ENCODE peak calls at places on chromosomes 12 and 14, in ten cellular contexts. One of them, this sample, is unnamed.
A peak's percentile ranks its signal among the peaks of the same experiment; 100 is the strongest.

GRCh38 chr14:31894351-31894750 is 182.8 kb upstream of the ARHGAP5 start:
- DNase-seq in upper lobe of right lung: no peak
- DNase-seq in cardiac muscle cell: no peak
- DNase-seq in body of pancreas: no peak
- DNase-seq in stomach: no peak
- DNase-seq in Peyer's patch: no peak
- DNase-seq in DND-41: no peak
- DNase-seq in tibial nerve: no peak
- DNase-seq in fibroblast of lung: no peak
- DNase-seq in esophagus muscularis mucosa: no peak
- DNase-seq in this sample: no peak

GRCh38 chr12:131229426-131230339 is 276.0 kb downstream of the ADGRD1 start:
- DNase-seq in upper lobe of right lung: peak; percentile 58
- DNase-seq in cardiac muscle cell: no peak
- DNase-seq in body of pancreas: no peak
- DNase-seq in stomach: no peak
- DNase-seq in Peyer's patch: peak; percentile 60
- DNase-seq in DND-41: no peak
- DNase-seq in tibial nerve: no peak
- DNase-seq in fibroblast of lung: no peak
- DNase-seq in esophagus muscularis mucosa: no peak
- DNase-seq in this sample: no peak

GRCh38 chr14:105322791-105323556 is 8.4 kb downstream of the PACS2 start:
- DNase-seq in upper lobe of right lung: no peak
- DNase-seq in cardiac muscle cell: no peak
- DNase-seq in body of pancreas: no peak
- DNase-seq in stomach: no peak
- DNase-seq in Peyer's patch: no peak
- DNase-seq in DND-41: no peak
- DNase-seq in tibial nerve: no peak
- DNase-seq in fibroblast of lung: no peak
- DNase-seq in esophagus muscularis mucosa: no peak
- DNase-seq in this sample: no peak

GRCh38 chr14:74065746-74066575 is 18.3 kb downstream of the ALDH6A1 start:
- DNase-seq in upper lobe of right lung: no peak
- DNase-seq in cardiac muscle cell: peak; percentile 61
- DNase-seq in body of pancreas: no peak
- DNase-seq in stomach: no peak
- DNase-seq in Peyer's patch: no peak
- DNase-seq in DND-41: no peak
- DNase-seq in tibial nerve: no peak
- DNase-seq in fibroblast of lung: peak; percentile 19
- DNase-seq in esophagus muscularis mucosa: no peak
- DNase-seq in this sample: no peak

GRCh38 chr12:5140190-5140589 is 96.5 kb downstream of the KCNA5 start:
- DNase-seq in upper lobe of right lung: no peak
- DNase-seq in cardiac muscle cell: no peak
- DNase-seq in body of pancreas: no peak
- DNase-seq in stomach: no peak
- DNase-seq in Peyer's patch: no peak
- DNase-seq in DND-41: no peak
- DNase-seq in tibial nerve: no peak
- DNase-seq in fibroblast of lung: no peak
- DNase-seq in esophagus muscularis mucosa: no peak
- DNase-seq in this sample: no peak

GRCh38 chr14:45003924-45004323 is 41.9 kb downstream of the TOGARAM1 start:
- DNase-seq in upper lobe of right lung: no peak
- DNase-seq in cardiac muscle cell: no peak
- DNase-seq in body of pancreas: no peak
- DNase-seq in stomach: no peak
- DNase-seq in Peyer's patch: no peak
- DNase-seq in DND-41: no peak
- DNase-seq in tibial nerve: no peak
- DNase-seq in fibroblast of lung: no peak
- DNase-seq in esophagus muscularis mucosa: no peak
- DNase-seq in this sample: no peak

GRCh38 chr12:52130695-52131094 is 51.2 kb downstream of the SMIM41 start:
- DNase-seq in upper lobe of right lung: peak; percentile 47
- DNase-seq in cardiac muscle cell: no peak
- DNase-seq in body of pancreas: no peak
- DNase-seq in stomach: no peak
- DNase-seq in Peyer's patch: no peak
- DNase-seq in DND-41: no peak
- DNase-seq in tibial nerve: no peak
- DNase-seq in fibroblast of lung: no peak
- DNase-seq in esophagus muscularis mucosa: no peak
- DNase-seq in this sample: peak; percentile 72

GRCh38 chr12:89230376-89231101 is 121.8 kb downstream of the DUSP6 start:
- DNase-seq in upper lobe of right lung: no peak
- DNase-seq in cardiac muscle cell: peak; percentile 14
- DNase-seq in body of pancreas: no peak
- DNase-seq in stomach: no peak
- DNase-seq in Peyer's patch: no peak
- DNase-seq in DND-41: no peak
- DNase-seq in tibial nerve: no peak
- DNase-seq in fibroblast of lung: no peak
- DNase-seq in esophagus muscularis mucosa: no peak
- DNase-seq in this sample: no peak

GRCh38 chr14:80996049-80996901 is 40.9 kb downstream of the TSHR start:
- DNase-seq in upper lobe of right lung: no peak
- DNase-seq in cardiac muscle cell: peak; percentile 90
- DNase-seq in body of pancreas: peak; percentile 23
- DNase-seq in stomach: no peak
- DNase-seq in Peyer's patch: no peak
- DNase-seq in DND-41: peak; percentile 19
- DNase-seq in tibial nerve: no peak
- DNase-seq in fibroblast of lung: peak; percentile 72
- DNase-seq in esophagus muscularis mucosa: no peak
- DNase-seq in this sample: no peak

GRCh38 chr12:76688627-76689026 is 75.3 kb upstream of the ZDHHC17 start:
- DNase-seq in upper lobe of right lung: no peak
- DNase-seq in cardiac muscle cell: no peak
- DNase-seq in body of pancreas: no peak
- DNase-seq in stomach: no peak
- DNase-seq in Peyer's patch: no peak
- DNase-seq in DND-41: no peak
- DNase-seq in tibial nerve: no peak
- DNase-seq in fibroblast of lung: no peak
- DNase-seq in esophagus muscularis mucosa: no peak
- DNase-seq in this sample: no peak

GRCh38 chr12:38102197-38102596 is 214.4 kb upstream of the ALG10B start:
- DNase-seq in upper lobe of right lung: no peak
- DNase-seq in cardiac muscle cell: no peak
- DNase-seq in body of pancreas: no peak
- DNase-seq in stomach: no peak
- DNase-seq in Peyer's patch: no peak
- DNase-seq in DND-41: no peak
- DNase-seq in tibial nerve: no peak
- DNase-seq in fibroblast of lung: no peak
- DNase-seq in esophagus muscularis mucosa: no peak
- DNase-seq in this sample: no peak

GRCh38 chr12:119258149-119258548 is 76.4 kb upstream of the CCDC60 start:
- DNase-seq in upper lobe of right lung: no peak
- DNase-seq in cardiac muscle cell: no peak
- DNase-seq in body of pancreas: no peak
- DNase-seq in stomach: no peak
- DNase-seq in Peyer's patch: no peak
- DNase-seq in DND-41: no peak
- DNase-seq in tibial nerve: no peak
- DNase-seq in fibroblast of lung: no peak
- DNase-seq in esophagus muscularis mucosa: no peak
- DNase-seq in this sample: no peak

GRCh38 chr14:61700104-61700886 is 5.0 kb downstream of the HIF1A start:
- DNase-seq in upper lobe of right lung: no peak
- DNase-seq in cardiac muscle cell: peak; percentile 68
- DNase-seq in body of pancreas: no peak
- DNase-seq in stomach: no peak
- DNase-seq in Peyer's patch: no peak
- DNase-seq in DND-41: no peak
- DNase-seq in tibial nerve: no peak
- DNase-seq in fibroblast of lung: no peak
- DNase-seq in esophagus muscularis mucosa: no peak
- DNase-seq in this sample: no peak
- H3K4me1 ChIP-seq in upper lobe of right lung: peaks cover 35% of the 10 kb centered on the region
- H3K4me1 ChIP-seq in cardiac muscle cell: peaks cover 42% of the 10 kb centered on the region
- H3K4me1 ChIP-seq in body of pancreas: peaks cover 45% of the 10 kb centered on the region
- H3K4me1 ChIP-seq in stomach: peaks cover 80% of the 10 kb centered on the region
- H3K4me1 ChIP-seq in Peyer's patch: peaks cover 3% of the 10 kb centered on the region
- H3K4me1 ChIP-seq in DND-41: peaks cover 37% of the 10 kb centered on the region
- H3K4me1 ChIP-seq in tibial nerve: peaks cover 44% of the 10 kb centered on the region
- H3K4me1 ChIP-seq in fibroblast of lung: peaks cover 4% of the 10 kb centered on the region
- H3K4me1 ChIP-seq in esophagus muscularis mucosa: peaks cover 80% of the 10 kb centered on the region
- H3K4me1 ChIP-seq in this sample: peaks cover 65% of the 10 kb centered on the region

GRCh38 chr12:49347307-49348237 is 884 bp downstream of the DNAJC22 start:
- DNase-seq in upper lobe of right lung: peak; percentile 86
- DNase-seq in cardiac muscle cell: peak; percentile 96
- DNase-seq in body of pancreas: peak; percentile 93
- DNase-seq in stomach: peak; percentile 91
- DNase-seq in Peyer's patch: peak; percentile 92
- DNase-seq in DND-41: peak; percentile 82
- DNase-seq in tibial nerve: no peak
- DNase-seq in fibroblast of lung: peak; percentile 90
- DNase-seq in esophagus muscularis mucosa: no peak
- DNase-seq in this sample: no peak

GRCh38 chr12:49345840-49346658 is 639 bp upstream of the DNAJC22 start:
- DNase-seq in upper lobe of right lung: peak; percentile 52
- DNase-seq in cardiac muscle cell: no peak
- DNase-seq in body of pancreas: peak; percentile 16
- DNase-seq in stomach: peak; percentile 24
- DNase-seq in Peyer's patch: peak; percentile 42
- DNase-seq in DND-41: no peak
- DNase-seq in tibial nerve: no peak
- DNase-seq in fibroblast of lung: no peak
- DNase-seq in esophagus muscularis mucosa: no peak
- DNase-seq in this sample: no peak

GRCh38 chr12:49348781-49349180 is 2.1 kb downstream of the DNAJC22 start:
- DNase-seq in upper lobe of right lung: peak; percentile 29
- DNase-seq in cardiac muscle cell: no peak
- DNase-seq in body of pancreas: peak; percentile 10
- DNase-seq in stomach: peak; percentile 17
- DNase-seq in Peyer's patch: no peak
- DNase-seq in DND-41: no peak
- DNase-seq in tibial nerve: no peak
- DNase-seq in fibroblast of lung: no peak
- DNase-seq in esophagus muscularis mucosa: no peak
- DNase-seq in this sample: peak; percentile 67

GRCh38 chr12:49345048-49345839 is 1.4 kb upstream of the DNAJC22 start:
- DNase-seq in upper lobe of right lung: peak; percentile 70
- DNase-seq in cardiac muscle cell: no peak
- DNase-seq in body of pancreas: peak; percentile 50
- DNase-seq in stomach: peak; percentile 35
- DNase-seq in Peyer's patch: peak; percentile 56
- DNase-seq in DND-41: no peak
- DNase-seq in tibial nerve: no peak
- DNase-seq in fibroblast of lung: no peak
- DNase-seq in esophagus muscularis mucosa: no peak
- DNase-seq in this sample: no peak

DNA sequence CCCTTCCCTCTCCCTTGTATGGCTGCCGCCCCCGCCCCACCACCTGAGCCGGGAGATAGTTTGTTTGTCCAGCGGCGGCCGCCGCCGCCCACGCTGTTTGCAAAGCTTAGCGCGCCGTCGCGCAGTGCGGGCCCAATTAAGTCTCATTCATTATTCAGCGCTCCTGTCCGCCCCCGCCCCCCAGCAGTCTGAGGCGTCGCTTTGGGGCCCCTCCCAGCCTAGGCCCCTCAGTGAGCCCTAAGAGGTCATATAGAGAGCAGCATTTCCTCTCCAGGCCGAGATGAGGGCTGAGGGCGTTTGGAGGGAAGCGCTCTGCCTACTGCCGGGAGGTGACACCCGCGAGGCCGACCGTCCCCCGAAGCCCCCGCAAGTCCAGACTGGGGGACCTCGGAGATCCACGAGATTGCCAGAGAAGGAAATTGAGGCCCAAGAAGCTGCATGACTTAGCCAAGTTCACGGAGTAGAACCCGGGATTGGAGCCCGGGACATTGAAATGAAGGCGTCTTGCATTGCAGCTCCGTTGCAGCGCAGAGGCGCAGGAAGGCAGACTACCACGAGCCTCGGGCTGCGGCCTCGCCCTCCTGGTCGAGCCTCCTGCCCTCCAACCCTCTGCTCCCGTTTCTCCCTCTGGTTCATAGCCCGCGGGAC is at the start of gene DNAJC22:
- DNase-seq in upper lobe of right lung: peak; percentile 66
- DNase-seq in cardiac muscle cell: peak; percentile 42
- DNase-seq in body of pancreas: peak; percentile 22
- DNase-seq in stomach: peak; percentile 33
- DNase-seq in Peyer's patch: peak; percentile 71
- DNase-seq in DND-41: no peak
- DNase-seq in tibial nerve: no peak
- DNase-seq in fibroblast of lung: peak; percentile 27
- DNase-seq in esophagus muscularis mucosa: no peak
- DNase-seq in this sample: no peak
- H3K27me3 ChIP-seq in upper lobe of right lung: peaks cover 91% of the 10 kb centered on the region
- H3K27me3 ChIP-seq in cardiac muscle cell: peaks cover 95% of the 10 kb centered on the region
- H3K27me3 ChIP-seq in body of pancreas: no peaks in the 10 kb centered on the region
- H3K27me3 ChIP-seq in stomach: peaks cover 97% of the 10 kb centered on the region
- H3K27me3 ChIP-seq in Peyer's patch: peaks cover 25% of the 10 kb centered on the region
- H3K27me3 ChIP-seq in DND-41: no peaks in the 10 kb centered on the region
- H3K27me3 ChIP-seq in tibial nerve: peaks cover 10% of the 10 kb centered on the region
- H3K27me3 ChIP-seq in fibroblast of lung: peaks cover 31% of the 10 kb centered on the region
- H3K27me3 ChIP-seq in esophagus muscularis mucosa: peaks cover 18% of the 10 kb centered on the region
- H3K27me3 ChIP-seq in this sample: peaks cover 19% of the 10 kb centered on the region

GRCh38 chr14:21066882-21067502 is 3.1 kb upstream of the ARHGEF40 start:
- DNase-seq in upper lobe of right lung: no peak
- DNase-seq in cardiac muscle cell: no peak
- DNase-seq in body of pancreas: no peak
- DNase-seq in stomach: no peak
- DNase-seq in Peyer's patch: no peak
- DNase-seq in DND-41: no peak
- DNase-seq in tibial nerve: no peak
- DNase-seq in fibroblast of lung: no peak
- DNase-seq in esophagus muscularis mucosa: no peak
- DNase-seq in this sample: no peak
- TF ChIP-seq CTCF in upper lobe of right lung: no peak
- TF ChIP-seq CTCF in cardiac muscle cell: peak; percentile 27
- TF ChIP-seq CTCF in body of pancreas: no peak
- TF ChIP-seq CTCF in stomach: no peak
- TF ChIP-seq CTCF in Peyer's patch: no peak
- TF ChIP-seq CTCF in DND-41: peak; percentile 54
- TF ChIP-seq CTCF in tibial nerve: no peak
- TF ChIP-seq CTCF in fibroblast of lung: peak; percentile 32
- TF ChIP-seq CTCF in esophagus muscularis mucosa: no peak
- TF ChIP-seq CTCF in this sample: no peak

DNA sequence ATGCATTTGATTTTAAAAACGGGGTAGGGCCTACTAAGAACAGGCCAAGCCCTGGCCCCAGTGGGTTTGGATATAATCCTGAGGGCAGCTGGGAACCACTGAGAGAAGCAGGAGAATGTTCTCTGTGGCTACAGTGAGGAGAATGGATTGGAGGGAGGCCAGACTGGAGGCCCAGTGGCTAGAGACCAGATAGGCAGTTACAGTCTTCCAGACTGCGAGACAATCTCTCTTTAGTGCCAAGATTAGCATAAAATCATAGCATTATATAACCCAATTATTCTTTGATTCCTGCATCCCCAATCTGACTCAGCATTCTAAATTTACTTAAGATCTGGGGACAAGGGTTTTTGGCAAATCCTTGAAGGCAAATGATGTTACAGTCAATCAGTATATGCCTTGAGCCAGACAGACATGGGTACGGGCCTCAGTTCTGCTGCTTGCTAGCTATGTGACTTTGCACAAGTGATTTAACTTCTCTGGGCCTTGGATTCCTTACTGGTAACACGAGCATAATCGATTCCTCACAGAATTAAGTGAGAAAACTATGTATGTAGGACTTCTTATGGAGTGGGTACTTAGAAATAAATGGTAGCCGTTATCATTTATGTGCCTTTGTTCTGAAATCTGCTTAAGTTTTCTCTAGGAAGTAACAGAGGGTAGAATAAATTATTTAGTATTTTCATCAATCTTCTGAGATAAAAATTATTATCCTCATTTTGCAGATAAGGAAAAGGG is 18.3 kb downstream of the NINJ2 start:
- DNase-seq in upper lobe of right lung: no peak
- DNase-seq in cardiac muscle cell: peak; percentile 84
- DNase-seq in body of pancreas: no peak
- DNase-seq in stomach: no peak
- DNase-seq in Peyer's patch: no peak
- DNase-seq in DND-41: no peak
- DNase-seq in tibial nerve: no peak
- DNase-seq in fibroblast of lung: peak; percentile 65
- DNase-seq in esophagus muscularis mucosa: no peak
- DNase-seq in this sample: no peak
- H3K4me1 ChIP-seq in upper lobe of right lung: peaks cover 42% of the 10 kb centered on the region
- H3K4me1 ChIP-seq in cardiac muscle cell: peaks cover 13% of the 10 kb centered on the region
- H3K4me1 ChIP-seq in body of pancreas: peaks cover 24% of the 10 kb centered on the region
- H3K4me1 ChIP-seq in stomach: peaks cover 44% of the 10 kb centered on the region
- H3K4me1 ChIP-seq in Peyer's patch: peaks cover 9% of the 10 kb centered on the region
- H3K4me1 ChIP-seq in DND-41: peaks cover 22% of the 10 kb centered on the region
- H3K4me1 ChIP-seq in tibial nerve: peaks cover 46% of the 10 kb centered on the region
- H3K4me1 ChIP-seq in fibroblast of lung: peaks cover 22% of the 10 kb centered on the region
- H3K4me1 ChIP-seq in esophagus muscularis mucosa: peaks cover 56% of the 10 kb centered on the region
- H3K4me1 ChIP-seq in this sample: peaks cover 66% of the 10 kb centered on the region